ENCODE peak calls at places on chromosome 2, in four cellular contexts. One of them, this sample, is unnamed.

GRCh38 chr2:168649105-168649504 is 153.3 kb upstream of the NOSTRIN start:
- DNase-seq in left lung: no peak
- DNase-seq in AG20443: no peak
- DNase-seq in C1 segment of cervical spinal cord: no peak
- DNase-seq in this sample: no peak

GRCh38 chr2:229445013-229445412 is 173.9 kb upstream of the PID1 start:
- DNase-seq in C1 segment of cervical spinal cord: peak; percentile 10
- DNase-seq in left lung: peak; percentile 69
- DNase-seq in AG20443: peak; percentile 85
- DNase-seq in this sample: no peak

GRCh38 chr2:222424281-222424728 is at the start of gene SGPP2:
- DNase-seq in left lung: peak; percentile 89
- DNase-seq in AG20443: no peak
- DNase-seq in C1 segment of cervical spinal cord: peak; percentile 28
- DNase-seq in this sample: no peak

GRCh38 chr2:41937464-41937861 is 110.4 kb upstream of the PKDCC start:
- DNase-seq in AG20443: no peak
- DNase-seq in left lung: no peak
- DNase-seq in C1 segment of cervical spinal cord: no peak
- DNase-seq in this sample: no peak

GRCh38 chr2:220410296-220410695 is 782.9 kb downstream of the SLC4A3 start:
- DNase-seq in C1 segment of cervical spinal cord: no peak
- DNase-seq in left lung: no peak
- DNase-seq in AG20443: no peak
- DNase-seq in this sample: no peak

GRCh38 chr2:217530399-217531100 is 472.2 kb downstream of the TNS1 start:
- DNase-seq in left lung: no peak
- DNase-seq in AG20443: no peak
- DNase-seq in C1 segment of cervical spinal cord: no peak
- DNase-seq in this sample: no peak

GRCh38 chr2:120291464-120292311 is 39.0 kb downstream of the RALB start:
- DNase-seq in AG20443: peak; percentile 25
- DNase-seq in left lung: no peak
- DNase-seq in C1 segment of cervical spinal cord: no peak
- DNase-seq in this sample: no peak

GRCh38 chr2:177143444-177143843 is 69.2 kb upstream of the HNRNPA3 start:
- DNase-seq in left lung: no peak
- DNase-seq in C1 segment of cervical spinal cord: no peak
- DNase-seq in AG20443: peak; percentile 75
- DNase-seq in this sample: no peak

GRCh38 chr2:62287895-62288589 is 92.1 kb downstream of the B3GNT2 start:
- DNase-seq in left lung: no peak
- DNase-seq in C1 segment of cervical spinal cord: no peak
- DNase-seq in AG20443: peak; percentile 41
- DNase-seq in this sample: no peak

GRCh38 chr2:54353216-54353615 is 97.2 kb upstream of the TSPYL6 start:
- DNase-seq in AG20443: no peak
- DNase-seq in C1 segment of cervical spinal cord: no peak
- DNase-seq in left lung: no peak
- DNase-seq in this sample: no peak

GRCh38 chr2:18976112-18976961 is 382.1 kb downstream of the OSR1 start:
- DNase-seq in left lung: no peak
- DNase-seq in C1 segment of cervical spinal cord: no peak
- DNase-seq in AG20443: peak; percentile 61
- DNase-seq in this sample: no peak

GRCh38 chr2:112155331-112156151 is 17.4 kb downstream of the FBLN7 start:
- DNase-seq in left lung: no peak
- DNase-seq in AG20443: no peak
- DNase-seq in C1 segment of cervical spinal cord: no peak
- DNase-seq in this sample: no peak

GRCh38 chr2:27566628-27567027 is 16.2 kb upstream of the ZNF512 start:
- DNase-seq in C1 segment of cervical spinal cord: no peak
- DNase-seq in AG20443: peak; percentile 51
- DNase-seq in left lung: no peak
- DNase-seq in this sample: no peak

GRCh38 chr2:232761301-232761907 is 15.0 kb downstream of the KCNJ13 start:
- DNase-seq in AG20443: peak; percentile 12
- DNase-seq in C1 segment of cervical spinal cord: no peak
- DNase-seq in left lung: no peak
- DNase-seq in this sample: no peak

GRCh38 chr2:3728104-3729054 is 25.0 kb downstream of the DCDC2C start:
- DNase-seq in AG20443: peak; percentile 66
- DNase-seq in C1 segment of cervical spinal cord: no peak
- DNase-seq in left lung: no peak
- DNase-seq in this sample: no peak

GRCh38 chr2:109052922-109053321 is 63.9 kb upstream of the EDAR start:
- DNase-seq in C1 segment of cervical spinal cord: no peak
- DNase-seq in AG20443: no peak
- DNase-seq in left lung: no peak
- DNase-seq in this sample: no peak

GRCh38 chr2:101480764-101481163 is 5.9 kb upstream of the RFX8 start:
- DNase-seq in left lung: no peak
- DNase-seq in C1 segment of cervical spinal cord: no peak
- DNase-seq in AG20443: no peak
- DNase-seq in this sample: no peak

GRCh38 chr2:224126459-224126858 is 87.4 kb upstream of the SERPINE2 start:
- DNase-seq in AG20443: peak; percentile 54
- DNase-seq in C1 segment of cervical spinal cord: no peak
- DNase-seq in left lung: no peak
- DNase-seq in this sample: no peak

GRCh38 chr2:239688098-239688497 is 287.3 kb upstream of the HDAC4 start:
- DNase-seq in AG20443: no peak
- DNase-seq in C1 segment of cervical spinal cord: no peak
- DNase-seq in left lung: no peak
- DNase-seq in this sample: peak; percentile 65

GRCh38 chr2:120879401-120880295 is 144.0 kb downstream of the GLI2 start:
- DNase-seq in left lung: peak; percentile 60
- DNase-seq in C1 segment of cervical spinal cord: no peak
- DNase-seq in AG20443: peak; percentile 65
- DNase-seq in this sample: no peak

GRCh38 chr2:241490444-241490760 is 18.0 kb downstream of the STK25 start:
- DNase-seq in AG20443: no peak
- DNase-seq in left lung: no peak
- DNase-seq in C1 segment of cervical spinal cord: no peak
- DNase-seq in this sample: no peak

GRCh38 chr2:149819356-149819957 is 231.9 kb upstream of the MMADHC start:
- DNase-seq in C1 segment of cervical spinal cord: no peak
- DNase-seq in AG20443: no peak
- DNase-seq in left lung: no peak
- DNase-seq in this sample: no peak

This sample was measured in type B pancreatic cell.